ENCODE peak calls at places on chromosomes 7 and 10, in seven cellular contexts. P is transverse colon, U is thyroid gland, D is vagina, F is prostate gland, W is adrenal gland, R is heart left ventricle. I is an unnamed sample. For H3K36me3 and H3K4me1, the result is how much of the 10 kb centered on the place peaks cover.

GRCh38 chr7:38185395-38185920 is 7.4 kb downstream of the STARD3NL start:
- DNase-seq in P (no peak), U (no peak), D (no peak), F (no peak), W (no peak), R (no peak), I (no peak)

GRCh38 chr7:66629222-66629658 is 559 bp downstream of the KCTD7 start:
- DNase-seq in P (peak), U (no peak), D (no peak), F (no peak), W (peak), R (no peak), I (no peak)

GRCh38 chr7:9192969-9193368 is 759.6 kb downstream of the NXPH1 start:
- DNase-seq in P (no peak), U (no peak), D (no peak), F (no peak), W (no peak), R (no peak), I (no peak)

GRCh38 chr7:140229591-140230516 is 53.1 kb upstream of the KDM7A start:
- DNase-seq in P (peak), U (peak), D (no peak), F (no peak), W (no peak), R (peak), I (no peak)

GRCh38 chr7:149685455-149685854 is 87.9 kb downstream of the ZNF467 start:
- DNase-seq in P (no peak), U (no peak), D (no peak), F (no peak), W (no peak), R (no peak), I (no peak)

GRCh38 chr7:120502132-120502531 is 229.2 kb downstream of the KCND2 start:
- DNase-seq in P (no peak), U (no peak), D (no peak), F (no peak), W (no peak), R (no peak), I (no peak)

GRCh38 chr10:112365451-112365850 is 8.5 kb upstream of the ACSL5 start:
- DNase-seq in P (no peak), U (no peak), D (no peak), F (no peak), W (no peak), R (no peak), I (no peak)

GRCh38 chr7:139753079-139753692 is 24.6 kb downstream of the HIPK2 start:
- DNase-seq in P (peak), U (no peak), D (no peak), F (no peak), W (no peak), R (no peak), I (no peak)

GRCh38 chr10:5882961-5883360 is 6.7 kb downstream of the ANKRD16 start:
- DNase-seq in P (no peak), U (no peak), D (no peak), F (no peak), W (no peak), R (no peak), I (no peak)

GRCh38 chr7:29194594-29195417 is at the start of gene CHN2:
- DNase-seq in P (peak), U (peak), D (no peak), F (peak), W (peak), R (peak), I (peak)

GRCh38 chr10:77898323-77899079 is 28.1 kb downstream of the DLG5 start:
- DNase-seq in P (no peak), U (peak), D (no peak), F (peak), W (peak), R (no peak), I (no peak)

GRCh38 chr7:5217396-5217795 is 27.4 kb downstream of the WIPI2 start:
- DNase-seq in P (no peak), U (no peak), D (no peak), F (no peak), W (peak), R (no peak), I (no peak)

GRCh38 chr7:1671876-1672451 is 1.9 kb downstream of the ELFN1 start:
- DNase-seq in P (no peak), U (no peak), D (no peak), F (no peak), W (peak), R (peak), I (no peak)

GRCh38 chr10:18293536-18294510 is 153.6 kb downstream of the CACNB2 start:
- DNase-seq in P (no peak), U (no peak), D (no peak), F (no peak), W (no peak), R (no peak), I (no peak)

GRCh38 chr10:74816824-74817498 is 9.4 kb upstream of the KAT6B start:
- DNase-seq in P (no peak), U (no peak), D (no peak), F (no peak), W (no peak), R (no peak), I (no peak)

GRCh38 chr7:70238171-70238575 is 639.9 kb downstream of the AUTS2 start:
- DNase-seq in P (no peak), U (no peak), D (no peak), F (no peak), W (no peak), R (no peak), I (no peak)

GRCh38 chr10:118036281-118036875 is 10.4 kb downstream of the RAB11FIP2 start:
- DNase-seq in P (no peak), U (no peak), D (no peak), F (no peak), W (no peak), R (no peak), I (no peak)

GRCh38 chr10:91424016-91424415 is 13.9 kb downstream of the HECTD2 start:
- DNase-seq in P (no peak), U (no peak), D (no peak), F (no peak), W (no peak), R (no peak), I (no peak)

GRCh38 chr7:150397376-150398107 is 18.4 kb downstream of the ZNF775 start:
- DNase-seq in P (no peak), U (no peak), D (no peak), F (no peak), W (no peak), R (peak), I (no peak)

GRCh38 chr7:14821757-14822480 is 80.6 kb downstream of the DGKB start:
- DNase-seq in P (no peak), U (no peak), D (no peak), F (no peak), W (no peak), R (no peak), I (no peak)

GRCh38 chr7:35697414-35698175 is 2.7 kb upstream of the HERPUD2 start:
- DNase-seq in P (no peak), U (no peak), D (no peak), F (no peak), W (no peak), R (no peak), I (no peak)

GRCh38 chr7:22481726-22482125 is 18.3 kb downstream of the STEAP1B start:
- DNase-seq in P (no peak), U (no peak), D (no peak), F (no peak), W (no peak), R (no peak), I (no peak)

GRCh38 chr7:69661342-69661741 is 63.1 kb downstream of the AUTS2 start:
- DNase-seq in P (no peak), U (no peak), D (no peak), F (no peak), W (no peak), R (no peak), I (no peak)

GRCh38 chr10:35661236-35661635 is 19.1 kb upstream of the FZD8 start:
- DNase-seq in P (no peak), U (no peak), D (no peak), F (no peak), W (no peak), R (no peak), I (no peak)

GRCh38 chr10:71818674-71819260 is 32.3 kb downstream of the PSAP start:
- DNase-seq in P (no peak), U (no peak), D (no peak), F (no peak), W (no peak), R (no peak), I (no peak)

GRCh38 chr10:71819479-71819878 is 31.6 kb downstream of the PSAP start:
- DNase-seq in P (no peak), U (no peak), D (no peak), F (no peak), W (no peak), R (no peak), I (no peak)

GRCh38 chr10:71821909-71822763 is 28.9 kb downstream of the PSAP start:
- DNase-seq in P (no peak), U (no peak), D (no peak), F (no peak), W (no peak), R (no peak), I (no peak)

GRCh38 chr10:71819985-71820384 is 31.1 kb downstream of the PSAP start:
- DNase-seq in P (no peak), U (no peak), D (no peak), F (no peak), W (no peak), R (no peak), I (no peak)

DNA sequence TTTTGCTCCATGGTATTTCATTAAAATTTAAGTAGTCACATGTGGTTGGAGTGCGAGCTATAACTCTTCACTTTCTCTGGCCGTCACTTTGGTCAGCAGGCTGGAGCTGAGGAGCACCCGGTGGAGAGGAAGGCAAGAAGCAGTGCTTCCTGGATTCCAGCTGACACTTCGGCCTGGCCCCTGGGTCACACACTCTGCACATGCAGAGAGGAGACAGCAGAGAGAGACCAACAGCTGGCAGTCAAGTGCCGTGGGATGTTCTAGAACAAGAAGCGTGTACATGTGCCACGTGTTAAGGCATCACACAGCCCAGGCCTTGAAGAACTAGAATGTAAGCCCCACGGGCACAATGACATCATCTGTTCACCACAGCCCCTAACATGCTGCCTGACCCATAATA is 30.1 kb downstream of the PSAP start:
- DNase-seq in P (no peak), U (no peak), D (no peak), F (no peak), W (no peak), R (no peak), I (no peak)
- H3K36me3 ChIP-seq in P (half or more), U (half or more), D (under half), F (under half), W (under half), R (half or more), I (under half)

GRCh38 chr7:123198111-123198510 is 1.7 kb downstream of the SLC13A1 start:
- DNase-seq in P (no peak), U (no peak), D (no peak), F (no peak), W (no peak), R (no peak), I (no peak)

GRCh38 chr7:123204206-123204835 is 4.6 kb upstream of the SLC13A1 start:
- DNase-seq in P (no peak), U (no peak), D (no peak), F (no peak), W (no peak), R (no peak), I (no peak)

GRCh38 chr7:123199869-123200268 is at the start of gene SLC13A1:
- DNase-seq in P (no peak), U (no peak), D (no peak), F (no peak), W (no peak), R (no peak), I (no peak)

GRCh38 chr7:123198668-123199652 is 809 bp downstream of the SLC13A1 start:
- DNase-seq in P (no peak), U (no peak), D (no peak), F (no peak), W (no peak), R (no peak), I (no peak)

GRCh38 chr7:123201901-123202300 is 2.1 kb upstream of the SLC13A1 start:
- DNase-seq in P (no peak), U (no peak), D (no peak), F (no peak), W (no peak), R (no peak), I (no peak)
- H3K4me1 ChIP-seq in P (under half), U (under half), D (under half), F (under half), W (under half), R (under half), I (under half)

DNA sequence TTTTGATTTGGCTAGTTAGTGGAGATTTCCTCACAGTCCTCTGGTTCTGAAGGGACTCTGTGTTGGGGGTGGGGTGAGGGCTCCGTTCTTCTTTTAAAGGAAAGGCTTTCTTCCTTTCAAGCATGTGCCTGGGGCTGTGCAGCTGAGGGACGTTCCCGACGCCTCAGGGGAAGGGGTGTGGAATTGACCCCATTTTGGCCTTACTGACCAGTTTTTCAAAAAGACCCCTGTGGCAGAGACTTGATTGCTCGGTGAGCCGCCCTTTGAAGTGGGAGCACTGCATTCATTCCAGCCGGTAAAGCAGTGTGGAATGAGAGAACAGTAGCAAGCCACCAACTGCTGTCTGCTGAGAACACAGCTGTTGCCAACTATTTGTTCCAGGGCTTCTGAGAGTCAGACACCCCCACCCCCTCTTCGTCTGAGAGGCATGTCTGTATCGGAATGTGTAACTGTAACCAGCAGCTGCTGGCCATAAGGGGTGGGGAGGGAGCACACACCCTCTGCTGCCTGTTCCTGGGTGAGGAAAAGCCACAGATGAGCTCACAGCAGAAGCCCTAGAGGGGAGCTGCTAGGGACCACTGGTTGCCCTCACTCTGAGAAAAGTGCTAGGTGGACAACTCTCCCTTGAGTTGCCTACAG is 33.1 kb downstream of the WBP1L start:
- DNase-seq in P (peak), U (peak), D (no peak), F (peak), W (peak), R (peak), I (peak)
- TF ChIP-seq POLR2A in P (peak), U (peak), D (no peak), F (peak), W (peak), R (peak), I (no peak)

DNA sequence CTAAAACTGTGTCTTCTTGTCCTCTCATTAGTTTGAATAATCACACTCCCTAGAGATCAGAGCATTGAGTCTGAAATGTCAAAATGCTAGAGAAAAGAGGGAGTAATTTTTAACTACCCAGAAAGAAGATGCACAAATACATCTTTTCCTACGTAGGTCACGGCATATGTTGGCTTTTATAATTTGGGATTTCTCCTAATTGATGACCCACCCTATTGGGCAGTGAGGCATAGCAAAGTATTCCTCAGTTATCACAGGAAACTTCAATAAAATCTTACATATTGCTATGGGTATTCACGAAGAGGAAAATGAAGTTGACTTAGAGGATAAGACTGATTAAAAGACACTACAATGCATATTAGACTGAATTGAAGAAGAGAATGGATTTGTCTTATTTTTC is 25.4 kb downstream of the ARMC10 start:
- DNase-seq in P (no peak), U (no peak), D (no peak), F (no peak), W (no peak), R (no peak), I (no peak)
- H3K36me3 ChIP-seq in P (under half), U (under half), D (under half), F (under half), W (under half), R (half or more), I (under half)

DNA sequence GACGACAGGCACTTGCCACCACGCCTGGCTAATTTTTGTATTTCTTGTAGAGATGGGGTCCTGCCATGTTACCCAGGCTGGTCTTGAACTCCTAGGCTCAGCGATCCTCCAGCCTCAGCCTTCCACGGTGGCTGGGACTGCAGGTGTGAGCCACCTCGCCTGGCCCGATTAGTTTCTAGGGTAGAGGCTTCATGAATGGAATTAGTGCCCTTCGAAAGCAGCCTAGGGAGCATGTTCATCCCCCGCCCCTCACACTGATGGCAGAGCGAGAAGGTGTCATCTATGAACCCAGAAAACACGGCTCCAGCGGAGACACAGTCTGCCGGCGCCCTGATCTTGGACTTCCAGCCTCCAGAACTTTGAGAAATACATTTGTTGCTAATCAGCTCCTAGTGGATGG is 10.2 kb downstream of the PDGFA start:
- DNase-seq in P (no peak), U (no peak), D (no peak), F (no peak), W (no peak), R (peak), I (no peak)
- H3K4me1 ChIP-seq in P (under half), U (under half), D (under half), F (under half), W (under half), R (under half), I (under half)

I was measured in testis.